ENCODE peak calls at places on chromosomes 12 and 14, in four cellular contexts. I is RWPE2, R is neural crest cell, L is HCT116. O is an unnamed sample.
A peak's percentile ranks its signal among the peaks of the same experiment; 100 is the strongest.

GRCh38 chr12:50720501-50720900 is 43.4 kb upstream of the ATF1 start:
- DNase-seq in R (no peak), L (no peak), I (no peak), O (no peak)

GRCh38 chr14:44763356-44763755 is 198.4 kb downstream of the KLHL28 start:
- DNase-seq in I (no peak), L (no peak), R (no peak), O (no peak)

GRCh38 chr14:85471744-85472143 is 58.2 kb upstream of the FLRT2 start:
- DNase-seq in R (peak; percentile 2), I (no peak), L (no peak), O (no peak)

GRCh38 chr12:106301611-106302321 is 767 bp upstream of the TCP11L2 start:
- DNase-seq in L (no peak), I (no peak), R (no peak), O (peak; percentile 21)

GRCh38 chr12:119693006-119693405 is 25.1 kb downstream of the PRKAB1 start:
- DNase-seq in I (no peak), R (no peak), L (no peak), O (no peak)

GRCh38 chr12:56080556-56081138 is 682 bp downstream of the ERBB3 start:
- DNase-seq in L (no peak), R (no peak), I (no peak), O (no peak)

GRCh38 chr12:121287267-121287954 is 9.1 kb downstream of the CAMKK2 start:
- DNase-seq in R (no peak), I (no peak), L (no peak), O (no peak)

GRCh38 chr12:92953747-92954146 is 24.7 kb upstream of the EEA1 start:
- DNase-seq in L (no peak), R (no peak), I (no peak), O (no peak)

GRCh38 chr12:51706206-51706605 is 115.2 kb downstream of the SCN8A start:
- DNase-seq in I (no peak), L (no peak), R (no peak), O (no peak)

GRCh38 chr12:56261503-56262230 is 3.5 kb upstream of the ANKRD52 start:
- DNase-seq in I (no peak), L (peak; percentile 48), R (no peak), O (no peak)

DNA sequence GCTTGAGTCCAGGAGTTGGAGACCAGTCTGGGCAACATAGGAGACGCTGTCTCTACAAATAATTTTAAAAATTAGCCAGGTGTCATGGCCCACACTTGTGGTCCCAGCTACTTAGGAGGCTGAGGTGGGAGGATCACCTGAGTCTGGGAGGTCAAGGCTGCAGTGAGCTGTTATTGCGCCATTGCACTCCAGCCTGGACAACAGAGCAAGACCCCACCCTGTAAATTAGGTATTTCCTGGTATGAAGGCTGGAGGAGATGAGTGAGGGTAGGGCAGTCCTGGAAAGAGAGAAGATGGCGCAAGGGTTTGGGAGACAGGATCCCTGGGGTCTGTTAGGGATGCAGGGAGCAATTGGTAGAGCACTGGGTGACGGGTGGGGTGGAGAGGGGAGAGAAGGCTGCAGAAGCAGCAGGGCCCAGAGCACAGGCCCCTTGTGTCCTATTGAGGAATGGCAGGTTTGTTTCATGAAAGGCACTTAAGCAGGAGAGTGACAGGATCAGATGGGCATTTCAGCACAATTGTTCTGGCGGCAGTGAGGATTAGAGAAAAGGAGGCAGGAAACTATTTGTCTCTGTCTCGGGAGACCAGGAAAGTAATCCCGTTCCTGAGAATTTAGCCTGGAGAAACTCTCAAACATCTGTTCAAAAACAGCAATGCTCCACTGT is 47.2 kb upstream of the KTN1 start:
- DNase-seq in R (no peak), I (no peak), L (no peak), O (peak; percentile 34)
- TF ChIP-seq CTCF in R (peak; percentile 34), I (no peak), L (peak; percentile 32), O (peak; percentile 44)

DNA sequence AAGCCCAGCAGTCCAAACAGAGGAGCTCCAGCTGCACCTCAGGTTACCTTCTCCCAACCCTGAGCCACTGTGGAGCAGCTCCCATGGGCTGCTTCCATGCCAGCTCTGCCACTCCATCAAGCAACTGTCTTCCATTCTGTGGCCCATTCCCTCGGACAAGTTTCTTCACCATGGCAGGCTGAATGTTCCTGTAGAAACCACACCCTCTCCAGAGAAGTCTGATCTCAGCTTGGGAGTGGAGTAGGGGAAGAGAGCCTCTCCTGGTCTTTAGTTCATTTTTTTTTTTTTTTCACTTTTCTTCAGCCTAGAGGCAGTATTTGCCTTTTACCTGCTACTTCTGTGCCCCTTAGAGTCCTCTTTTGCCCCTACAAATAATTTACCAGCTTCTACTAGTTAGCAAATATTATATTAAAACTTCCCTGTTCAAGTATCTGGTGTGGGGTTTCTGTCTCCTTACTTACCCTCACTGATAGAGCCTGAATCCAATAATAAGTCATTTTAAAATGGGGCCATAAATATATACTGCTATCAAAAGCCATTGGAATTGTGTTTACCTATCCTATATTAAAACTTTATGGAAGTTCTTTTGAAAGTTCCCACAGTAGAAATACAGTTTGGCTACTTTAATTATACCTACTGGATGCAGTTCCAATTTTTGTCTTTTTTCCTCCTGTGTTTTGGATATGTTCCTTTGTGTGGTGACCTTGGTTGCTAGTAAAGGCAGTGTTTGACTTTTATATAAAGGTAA is 11.7 kb upstream of the SLC17A8 start:
- DNase-seq in I (no peak), L (no peak), R (no peak), O (no peak)
- TF ChIP-seq CTCF in I (no peak), L (no peak), R (no peak), O (no peak)

GRCh38 chr14:104593241-104593701 is 11.3 kb downstream of the TMEM179 start:
- DNase-seq in L (no peak), I (no peak), R (no peak), O (no peak)
- TF ChIP-seq CTCF in L (no peak), I (no peak), R (no peak), O (no peak)

GRCh38 chr12:49489720-49490119 is 49.1 kb upstream of the KCNH3 start:
- DNase-seq in I (no peak), L (peak; percentile 70), R (no peak), O (no peak)
- TF ChIP-seq CTCF in I (peak; percentile 19), L (no peak), R (no peak), O (no peak)

GRCh38 chr12:70402597-70402996 is 36.5 kb downstream of the KCNMB4 start:
- DNase-seq in I (no peak), R (no peak), L (peak; percentile 10), O (no peak)
- TF ChIP-seq CTCF in I (no peak), R (no peak), L (peak; percentile 8), O (no peak)

GRCh38 chr12:104456417-104456949 is at the start of gene CHST11:
- DNase-seq in L (peak; percentile 48), I (peak; percentile 75), R (peak; percentile 80), O (peak; percentile 90)
- TF ChIP-seq CTCF in L (peak; percentile 19), I (no peak), R (peak; percentile 35), O (no peak)